ENCODE peak calls at places on chromosomes 3 and 15, in nine cellular contexts. One of them, this sample, is unnamed.

GRCh38 chr3:150319900-150320299 is 88.2 kb upstream of the TSC22D2 start:
- DNase-seq in M059J: peak
- DNase-seq in neuronal stem cell: no peak
- DNase-seq in GM20000: no peak
- DNase-seq in GM18507: no peak
- DNase-seq in lower leg skin: no peak
- DNase-seq in ovary: no peak
- DNase-seq in tibial artery: no peak
- DNase-seq in GM06990: peak
- DNase-seq in this sample: no peak

GRCh38 chr15:83396071-83396470 is 51.1 kb upstream of the SH3GL3 start:
- DNase-seq in GM18507: no peak
- DNase-seq in GM06990: no peak
- DNase-seq in tibial artery: no peak
- DNase-seq in ovary: no peak
- DNase-seq in GM20000: no peak
- DNase-seq in lower leg skin: no peak
- DNase-seq in neuronal stem cell: peak
- DNase-seq in M059J: no peak
- DNase-seq in this sample: no peak

GRCh38 chr15:91472316-91472756 is 372.3 kb downstream of the SV2B start:
- DNase-seq in M059J: no peak
- DNase-seq in GM20000: no peak
- DNase-seq in GM06990: peak
- DNase-seq in tibial artery: no peak
- DNase-seq in lower leg skin: no peak
- DNase-seq in ovary: no peak
- DNase-seq in neuronal stem cell: no peak
- DNase-seq in GM18507: no peak
- DNase-seq in this sample: no peak

GRCh38 chr3:111311709-111312235 is 230.2 kb upstream of the CD96 start:
- DNase-seq in tibial artery: no peak
- DNase-seq in GM20000: no peak
- DNase-seq in neuronal stem cell: no peak
- DNase-seq in GM18507: no peak
- DNase-seq in M059J: peak
- DNase-seq in ovary: no peak
- DNase-seq in lower leg skin: no peak
- DNase-seq in GM06990: no peak
- DNase-seq in this sample: no peak

GRCh38 chr3:61810953-61811497 is 249.7 kb downstream of the PTPRG start:
- DNase-seq in ovary: no peak
- DNase-seq in M059J: no peak
- DNase-seq in GM06990: no peak
- DNase-seq in neuronal stem cell: no peak
- DNase-seq in GM18507: no peak
- DNase-seq in lower leg skin: no peak
- DNase-seq in GM20000: no peak
- DNase-seq in tibial artery: no peak
- DNase-seq in this sample: no peak

GRCh38 chr3:127452321-127452821 is 138.2 kb downstream of the TPRA1 start:
- DNase-seq in neuronal stem cell: no peak
- DNase-seq in GM06990: no peak
- DNase-seq in ovary: no peak
- DNase-seq in GM20000: no peak
- DNase-seq in lower leg skin: peak
- DNase-seq in GM18507: no peak
- DNase-seq in M059J: no peak
- DNase-seq in tibial artery: peak
- DNase-seq in this sample: no peak

GRCh38 chr3:12560505-12561188 is 3.8 kb downstream of the MKRN2 start:
- DNase-seq in M059J: no peak
- DNase-seq in ovary: no peak
- DNase-seq in neuronal stem cell: no peak
- DNase-seq in lower leg skin: peak
- DNase-seq in tibial artery: no peak
- DNase-seq in GM20000: peak
- DNase-seq in GM06990: peak
- DNase-seq in GM18507: no peak
- DNase-seq in this sample: no peak

GRCh38 chr3:3189961-3190360 is 10.5 kb upstream of the CRBN start:
- DNase-seq in neuronal stem cell: no peak
- DNase-seq in tibial artery: no peak
- DNase-seq in ovary: no peak
- DNase-seq in GM18507: no peak
- DNase-seq in GM20000: no peak
- DNase-seq in M059J: no peak
- DNase-seq in lower leg skin: no peak
- DNase-seq in GM06990: no peak
- DNase-seq in this sample: no peak

GRCh38 chr3:180804871-180805430 is 107.5 kb upstream of the FXR1 start:
- DNase-seq in lower leg skin: no peak
- DNase-seq in neuronal stem cell: peak
- DNase-seq in GM06990: no peak
- DNase-seq in GM20000: no peak
- DNase-seq in ovary: peak
- DNase-seq in GM18507: no peak
- DNase-seq in tibial artery: no peak
- DNase-seq in M059J: peak
- DNase-seq in this sample: peak

GRCh38 chr3:89380006-89380405 is 272.6 kb downstream of the EPHA3 start:
- DNase-seq in lower leg skin: no peak
- DNase-seq in GM20000: no peak
- DNase-seq in GM06990: no peak
- DNase-seq in ovary: no peak
- DNase-seq in neuronal stem cell: no peak
- DNase-seq in GM18507: no peak
- DNase-seq in tibial artery: no peak
- DNase-seq in M059J: no peak
- DNase-seq in this sample: no peak

GRCh38 chr15:60093273-60094067 is 89.4 kb downstream of the FOXB1 start:
- DNase-seq in ovary: no peak
- DNase-seq in GM18507: no peak
- DNase-seq in neuronal stem cell: no peak
- DNase-seq in tibial artery: no peak
- DNase-seq in M059J: no peak
- DNase-seq in GM06990: no peak
- DNase-seq in GM20000: no peak
- DNase-seq in lower leg skin: no peak
- DNase-seq in this sample: no peak

GRCh38 chr15:90859234-90860131 is 8.9 kb upstream of the FURIN start:
- DNase-seq in M059J: no peak
- DNase-seq in GM06990: no peak
- DNase-seq in neuronal stem cell: no peak
- DNase-seq in GM18507: no peak
- DNase-seq in GM20000: no peak
- DNase-seq in tibial artery: no peak
- DNase-seq in ovary: no peak
- DNase-seq in lower leg skin: no peak
- DNase-seq in this sample: no peak

This sample was measured in substantia nigra.